ENCODE peak calls at places on chromosome 1, in six cellular contexts. W is astrocyte, X is cardiac fibroblast, P is neural crest cell, S is type B pancreatic cell, F is left ventricle myocardium inferior. N is an unnamed sample.

GRCh38 chr1:167922023-167922422 is 8.1 kb upstream of the ADCY10 start:
- DNase-seq in F (no peak), S (no peak), W (peak), P (no peak), X (peak), N (peak)

GRCh38 chr1:51574796-51575195 is 42.1 kb upstream of the OSBPL9 start:
- DNase-seq in X (peak), W (no peak), S (no peak), P (no peak), F (no peak), N (no peak)

GRCh38 chr1:108142773-108143394 is 57.3 kb downstream of the SLC25A24 start:
- DNase-seq in W (no peak), S (no peak), F (no peak), X (no peak), P (no peak), N (no peak)

GRCh38 chr1:42260376-42261078 is 74.5 kb downstream of the FOXJ3 start:
- DNase-seq in F (no peak), X (no peak), S (no peak), W (no peak), P (no peak), N (no peak)

GRCh38 chr1:201906336-201906735 is 17.6 kb downstream of the SHISA4 start:
- DNase-seq in P (no peak), S (no peak), W (no peak), F (no peak), X (no peak), N (no peak)

GRCh38 chr1:78519446-78519845 is 28.7 kb downstream of the PTGFR start:
- DNase-seq in S (no peak), W (peak), P (no peak), X (no peak), F (no peak), N (peak)

GRCh38 chr1:175317309-175317708 is 124.7 kb upstream of the KIAA0040 start:
- DNase-seq in P (peak), W (no peak), S (no peak), X (no peak), F (no peak), N (no peak)

GRCh38 chr1:39957299-39958020 is 2.5 kb downstream of the MFSD2A start:
- DNase-seq in X (peak), P (no peak), W (no peak), S (no peak), F (no peak), N (peak)

GRCh38 chr1:57024855-57025254 is 59.0 kb upstream of the C8B start:
- DNase-seq in W (no peak), X (no peak), S (no peak), F (no peak), P (peak), N (no peak)

GRCh38 chr1:212213754-212214153 is 71.5 kb upstream of the PPP2R5A start:
- DNase-seq in P (no peak), F (no peak), S (no peak), W (no peak), X (peak), N (no peak)

GRCh38 chr1:27517907-27518718 is 28.1 kb upstream of the WASF2 start:
- DNase-seq in S (no peak), P (no peak), W (no peak), X (no peak), F (no peak), N (no peak)

GRCh38 chr1:183126528-183126927 is 59.5 kb upstream of the LAMC2 start:
- DNase-seq in W (peak), P (no peak), S (no peak), X (peak), F (no peak), N (peak)

DNA sequence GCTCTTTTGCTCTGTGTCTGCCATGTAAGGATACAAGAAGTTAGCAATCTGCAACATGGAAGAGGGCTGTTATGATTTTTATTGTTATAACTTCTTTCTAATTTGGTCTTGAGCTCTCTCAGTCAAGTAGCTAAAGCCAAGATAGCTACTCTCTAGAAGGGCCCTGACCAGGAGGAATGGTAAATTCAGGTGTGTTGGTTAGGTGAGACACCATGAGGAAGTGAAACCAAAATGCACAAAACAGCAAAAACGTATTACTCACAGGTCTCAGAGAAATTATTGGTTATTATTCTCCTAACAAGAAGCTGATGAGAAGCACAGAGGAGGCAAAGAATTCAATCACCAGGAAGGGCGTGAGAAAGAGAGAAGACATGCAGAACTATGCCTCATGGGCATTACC is 51.8 kb upstream of the INSL5 start:
- DNase-seq in S (no peak), P (no peak), X (no peak), F (no peak), W (no peak), N (no peak)
- TF ChIP-seq CTCF in S (no peak), P (no peak), X (no peak), F (no peak), W (no peak), N (no peak)

GRCh38 chr1:62229932-62230331 is 35.3 kb downstream of the L1TD1 start:
- DNase-seq in X (no peak), S (no peak), P (no peak), W (no peak), F (no peak), N (no peak)
- TF ChIP-seq CTCF in X (no peak), S (no peak), P (no peak), W (no peak), F (no peak), N (no peak)

DNA sequence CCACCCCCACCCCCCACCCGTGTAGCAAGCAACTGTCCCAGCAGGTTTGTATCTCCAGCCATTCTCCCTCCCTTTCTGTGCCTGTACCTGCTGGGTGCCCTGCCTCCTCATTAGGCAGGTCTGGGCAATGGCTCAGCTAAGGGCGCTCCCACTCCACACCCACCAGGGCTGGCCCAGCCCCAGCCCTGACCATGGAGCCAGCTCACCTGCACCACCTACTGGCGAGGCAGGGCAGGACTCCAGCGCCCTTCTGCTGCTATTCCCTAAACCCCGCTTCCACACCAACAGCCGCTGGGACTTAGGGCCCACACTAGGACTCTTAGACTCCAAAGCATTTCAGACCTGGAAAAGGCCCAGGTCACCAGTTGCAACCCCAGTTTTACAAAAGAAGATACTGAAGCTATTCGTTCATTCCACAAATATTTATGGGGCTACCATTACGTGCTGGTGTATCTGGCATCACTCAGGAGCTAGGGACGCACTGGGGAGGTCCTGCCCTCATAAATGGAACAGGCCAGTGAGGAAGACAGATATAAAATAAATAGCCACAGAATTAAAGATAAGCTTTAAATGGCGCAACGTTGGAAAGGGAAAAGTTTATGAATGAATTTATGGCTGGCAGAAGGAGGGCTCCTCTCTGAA is 24.0 kb downstream of the PGLYRP3 start:
- DNase-seq in X (no peak), W (no peak), S (no peak), P (peak), F (no peak), N (no peak)
- TF ChIP-seq CTCF in X (peak), W (no peak), S (peak), P (peak), F (peak), N (peak)

GRCh38 chr1:7045897-7046296 is 260.6 kb downstream of the CAMTA1 start:
- DNase-seq in P (no peak), S (no peak), W (no peak), X (no peak), F (no peak), N (no peak)
- TF ChIP-seq CTCF in P (no peak), S (no peak), W (no peak), X (no peak), F (no peak), N (no peak)

GRCh38 chr1:226659136-226659535 is 79.9 kb downstream of the ITPKB start:
- DNase-seq in X (no peak), W (no peak), P (no peak), F (no peak), S (no peak), N (no peak)

GRCh38 chr1:226656601-226657277 is 82.3 kb downstream of the ITPKB start:
- DNase-seq in W (peak), S (no peak), F (peak), X (peak), P (no peak), N (peak)

GRCh38 chr1:226659641-226660040 is 79.4 kb downstream of the ITPKB start:
- DNase-seq in S (no peak), W (no peak), X (no peak), P (no peak), F (no peak), N (no peak)

GRCh38 chr1:226658538-226659125 is 80.5 kb downstream of the ITPKB start:
- DNase-seq in P (no peak), X (no peak), S (no peak), W (no peak), F (no peak), N (no peak)

GRCh38 chr1:226657788-226658537 is 81.1 kb downstream of the ITPKB start:
- DNase-seq in W (no peak), S (no peak), X (no peak), F (no peak), P (no peak), N (no peak)
- TF ChIP-seq CTCF in W (no peak), S (no peak), X (no peak), F (no peak), P (no peak), N (no peak)

GRCh38 chr1:235124111-235124510 is 4.5 kb downstream of the TOMM20 start:
- DNase-seq in P (no peak), S (no peak), W (no peak), F (no peak), X (no peak), N (no peak)
- TF ChIP-seq CTCF in P (no peak), S (no peak), W (no peak), F (no peak), X (no peak), N (no peak)

GRCh38 chr1:209207701-209208286 is 375.7 kb upstream of the CAMK1G start:
- DNase-seq in X (peak), P (peak), F (peak), S (peak), W (peak), N (peak)
- TF ChIP-seq CTCF in X (peak), P (peak), F (peak), S (peak), W (peak), N (peak)

GRCh38 chr1:80212958-80213357 is 1206.4 kb upstream of the ADGRL4 start:
- DNase-seq in F (no peak), P (no peak), S (no peak), W (no peak), X (no peak), N (no peak)

GRCh38 chr1:80221319-80221718 is 1214.8 kb upstream of the ADGRL4 start:
- DNase-seq in X (no peak), P (no peak), F (no peak), W (no peak), S (no peak), N (no peak)

GRCh38 chr1:80214888-80215540 is 1208.5 kb upstream of the ADGRL4 start:
- DNase-seq in F (no peak), S (no peak), X (no peak), W (no peak), P (no peak), N (no peak)

GRCh38 chr1:80217377-80217986 is 1211.0 kb upstream of the ADGRL4 start:
- DNase-seq in F (no peak), P (peak), W (peak), S (no peak), X (peak), N (peak)

DNA sequence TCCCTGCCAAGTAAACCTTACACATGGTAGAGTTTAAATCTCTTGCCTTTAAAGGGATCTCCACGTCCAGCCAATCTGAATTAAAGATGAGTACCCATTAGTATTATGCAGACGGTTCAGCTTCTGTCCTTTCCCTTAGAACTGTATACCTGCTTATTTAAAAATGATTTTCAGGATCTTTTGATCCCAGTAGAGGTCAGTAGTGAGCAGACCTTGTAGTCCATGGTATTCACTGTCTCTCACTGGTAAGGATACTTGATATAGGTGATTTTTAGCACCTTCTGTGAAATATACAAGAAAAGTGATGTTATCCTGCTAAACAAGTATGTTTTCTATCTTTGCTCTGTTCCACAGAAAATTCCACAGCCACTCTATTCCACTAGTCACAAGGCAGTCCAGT is 1211.6 kb upstream of the ADGRL4 start:
- DNase-seq in S (no peak), P (no peak), F (no peak), X (peak), W (peak), N (peak)
- TF ChIP-seq CTCF in S (peak), P (peak), F (peak), X (peak), W (peak), N (peak)

DNA sequence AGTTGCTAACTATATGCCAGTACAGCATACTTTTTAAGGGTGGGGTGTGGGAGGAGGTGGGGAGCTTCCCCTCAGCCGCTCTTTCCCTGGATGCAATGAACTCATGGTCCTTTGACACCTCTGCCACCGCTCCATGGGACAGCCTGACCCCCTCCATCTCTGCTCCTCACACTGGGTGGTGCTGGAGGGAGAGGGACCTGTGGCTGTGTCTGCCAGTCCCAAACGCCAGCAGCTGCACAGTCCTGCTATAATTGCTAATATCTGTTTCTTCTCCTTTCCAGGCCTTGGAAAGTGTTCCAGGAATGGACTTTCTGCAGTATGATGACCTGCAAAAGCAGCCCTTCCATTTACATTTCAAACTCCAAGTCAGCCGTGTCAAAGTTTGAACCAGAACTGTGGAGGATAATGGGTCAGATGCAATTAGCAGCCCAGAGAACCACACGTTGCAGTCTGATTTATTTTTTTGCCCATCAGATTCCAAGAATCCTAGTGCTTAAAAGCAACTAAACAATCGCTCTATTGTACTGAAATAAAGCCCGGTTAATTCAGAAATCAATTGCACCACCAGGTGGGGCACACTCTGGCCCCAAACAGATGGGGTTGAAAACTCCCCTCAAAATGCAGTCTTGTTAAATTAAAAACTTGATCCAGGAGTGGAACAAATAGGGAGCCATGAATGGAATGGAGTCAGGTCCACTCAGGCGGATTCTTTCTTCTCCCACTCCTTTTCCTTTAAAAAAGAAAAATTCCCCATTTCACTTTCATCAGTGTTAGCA is 160.6 kb upstream of the LMO4 start:
- DNase-seq in X (no peak), P (no peak), S (no peak), F (no peak), W (no peak), N (no peak)
- TF ChIP-seq CTCF in X (no peak), P (peak), S (peak), F (no peak), W (no peak), N (peak)

N was measured in AG10803.